ENCODE peak calls at places on chromosome 16, in eight cellular contexts. One of them, this sample, is unnamed. For H3K9me3 and H3K36me3, the result is how much of the 10 kb centered on the place peaks cover.

GRCh38 chr16:85421338-85422123 is 191.6 kb upstream of the GSE1 start:
- DNase-seq in GM23248: no peak
- DNase-seq in psoas muscle: no peak
- DNase-seq in prostate gland: no peak
- DNase-seq in tibial artery: peak
- DNase-seq in CD4-positive, alpha-beta memory T cell: no peak
- DNase-seq in testis: peak
- DNase-seq in PC-3: no peak
- DNase-seq in this sample: no peak

GRCh38 chr16:49621240-49622083 is 234.4 kb downstream of the ZNF423 start:
- DNase-seq in GM23248: no peak
- DNase-seq in psoas muscle: no peak
- DNase-seq in prostate gland: no peak
- DNase-seq in tibial artery: no peak
- DNase-seq in CD4-positive, alpha-beta memory T cell: no peak
- DNase-seq in testis: no peak
- DNase-seq in PC-3: no peak
- DNase-seq in this sample: no peak

GRCh38 chr16:11049396-11050059 is 105.2 kb downstream of the CLEC16A start:
- DNase-seq in GM23248: no peak
- DNase-seq in psoas muscle: no peak
- DNase-seq in prostate gland: no peak
- DNase-seq in tibial artery: no peak
- DNase-seq in CD4-positive, alpha-beta memory T cell: no peak
- DNase-seq in testis: no peak
- DNase-seq in PC-3: peak
- DNase-seq in this sample: no peak

GRCh38 chr16:23223368-23223767 is 40.8 kb downstream of the SCNN1G start:
- DNase-seq in GM23248: no peak
- DNase-seq in psoas muscle: no peak
- DNase-seq in prostate gland: no peak
- DNase-seq in tibial artery: no peak
- DNase-seq in CD4-positive, alpha-beta memory T cell: no peak
- DNase-seq in testis: no peak
- DNase-seq in PC-3: no peak
- DNase-seq in this sample: no peak

GRCh38 chr16:49021136-49021535 is 260.5 kb downstream of the CBLN1 start:
- DNase-seq in GM23248: peak
- DNase-seq in psoas muscle: no peak
- DNase-seq in prostate gland: no peak
- DNase-seq in tibial artery: no peak
- DNase-seq in CD4-positive, alpha-beta memory T cell: no peak
- DNase-seq in testis: no peak
- DNase-seq in PC-3: peak
- DNase-seq in this sample: no peak

GRCh38 chr16:29962344-29962994 is 590 bp downstream of the TMEM219 start:
- DNase-seq in GM23248: peak
- DNase-seq in psoas muscle: no peak
- DNase-seq in prostate gland: peak
- DNase-seq in tibial artery: peak
- DNase-seq in CD4-positive, alpha-beta memory T cell: no peak
- DNase-seq in testis: peak
- DNase-seq in PC-3: peak
- DNase-seq in this sample: peak

GRCh38 chr16:67236551-67237395 is 9.8 kb downstream of the TMEM208 start:
- DNase-seq in GM23248: peak
- DNase-seq in psoas muscle: peak
- DNase-seq in prostate gland: no peak
- DNase-seq in tibial artery: peak
- DNase-seq in CD4-positive, alpha-beta memory T cell: peak
- DNase-seq in testis: peak
- DNase-seq in PC-3: peak
- DNase-seq in this sample: peak

GRCh38 chr16:49461517-49461951 is 87.9 kb downstream of the C16orf78 start:
- DNase-seq in GM23248: no peak
- DNase-seq in psoas muscle: no peak
- DNase-seq in prostate gland: no peak
- DNase-seq in tibial artery: no peak
- DNase-seq in CD4-positive, alpha-beta memory T cell: no peak
- DNase-seq in testis: no peak
- DNase-seq in PC-3: no peak
- DNase-seq in this sample: peak

GRCh38 chr16:77788196-77789084 is at the start of gene VAT1L:
- DNase-seq in GM23248: peak
- DNase-seq in psoas muscle: no peak
- DNase-seq in prostate gland: no peak
- DNase-seq in tibial artery: peak
- DNase-seq in CD4-positive, alpha-beta memory T cell: no peak
- DNase-seq in testis: peak
- DNase-seq in PC-3: no peak
- DNase-seq in this sample: peak

GRCh38 chr16:2115591-2115973 is 20.1 kb downstream of the PKD1 start:
- DNase-seq in GM23248: no peak
- DNase-seq in psoas muscle: no peak
- DNase-seq in prostate gland: no peak
- DNase-seq in tibial artery: no peak
- DNase-seq in CD4-positive, alpha-beta memory T cell: no peak
- DNase-seq in testis: no peak
- DNase-seq in PC-3: no peak
- DNase-seq in this sample: no peak

GRCh38 chr16:26988186-26988585 is 78.5 kb upstream of the C16orf82 start:
- DNase-seq in GM23248: no peak
- DNase-seq in psoas muscle: no peak
- DNase-seq in prostate gland: no peak
- DNase-seq in tibial artery: no peak
- DNase-seq in CD4-positive, alpha-beta memory T cell: no peak
- DNase-seq in testis: no peak
- DNase-seq in PC-3: no peak
- DNase-seq in this sample: no peak

GRCh38 chr16:77499373-77500285 is 64.8 kb upstream of the ADAMTS18 start:
- DNase-seq in GM23248: peak
- DNase-seq in psoas muscle: peak
- DNase-seq in prostate gland: peak
- DNase-seq in tibial artery: peak
- DNase-seq in CD4-positive, alpha-beta memory T cell: no peak
- DNase-seq in testis: peak
- DNase-seq in PC-3: peak
- DNase-seq in this sample: no peak

GRCh38 chr16:67170168-67170947 is at the start of gene NOL3:
- DNase-seq in GM23248: peak
- DNase-seq in psoas muscle: peak
- DNase-seq in prostate gland: peak
- DNase-seq in tibial artery: peak
- DNase-seq in CD4-positive, alpha-beta memory T cell: no peak
- DNase-seq in testis: peak
- DNase-seq in PC-3: peak
- DNase-seq in this sample: peak

GRCh38 chr16:58225965-58226602 is 28.2 kb upstream of the CSNK2A2 start:
- DNase-seq in GM23248: no peak
- DNase-seq in psoas muscle: no peak
- DNase-seq in prostate gland: no peak
- DNase-seq in tibial artery: no peak
- DNase-seq in CD4-positive, alpha-beta memory T cell: no peak
- DNase-seq in testis: no peak
- DNase-seq in PC-3: no peak
- DNase-seq in this sample: no peak

GRCh38 chr16:610513-611381 is 20.0 kb upstream of the WFIKKN1 start:
- DNase-seq in GM23248: peak
- DNase-seq in psoas muscle: peak
- DNase-seq in prostate gland: no peak
- DNase-seq in tibial artery: no peak
- DNase-seq in CD4-positive, alpha-beta memory T cell: peak
- DNase-seq in testis: peak
- DNase-seq in PC-3: no peak
- DNase-seq in this sample: peak

GRCh38 chr16:1330260-1330914 is 3.1 kb upstream of the BAIAP3 start:
- DNase-seq in GM23248: no peak
- DNase-seq in psoas muscle: no peak
- DNase-seq in prostate gland: no peak
- DNase-seq in tibial artery: no peak
- DNase-seq in CD4-positive, alpha-beta memory T cell: no peak
- DNase-seq in testis: no peak
- DNase-seq in PC-3: peak
- DNase-seq in this sample: no peak

GRCh38 chr16:70523621-70524405 is at the start of gene SF3B3:
- DNase-seq in GM23248: peak
- DNase-seq in psoas muscle: peak
- DNase-seq in prostate gland: peak
- DNase-seq in tibial artery: peak
- DNase-seq in CD4-positive, alpha-beta memory T cell: peak
- DNase-seq in testis: peak
- DNase-seq in PC-3: no peak
- DNase-seq in this sample: peak

DNA sequence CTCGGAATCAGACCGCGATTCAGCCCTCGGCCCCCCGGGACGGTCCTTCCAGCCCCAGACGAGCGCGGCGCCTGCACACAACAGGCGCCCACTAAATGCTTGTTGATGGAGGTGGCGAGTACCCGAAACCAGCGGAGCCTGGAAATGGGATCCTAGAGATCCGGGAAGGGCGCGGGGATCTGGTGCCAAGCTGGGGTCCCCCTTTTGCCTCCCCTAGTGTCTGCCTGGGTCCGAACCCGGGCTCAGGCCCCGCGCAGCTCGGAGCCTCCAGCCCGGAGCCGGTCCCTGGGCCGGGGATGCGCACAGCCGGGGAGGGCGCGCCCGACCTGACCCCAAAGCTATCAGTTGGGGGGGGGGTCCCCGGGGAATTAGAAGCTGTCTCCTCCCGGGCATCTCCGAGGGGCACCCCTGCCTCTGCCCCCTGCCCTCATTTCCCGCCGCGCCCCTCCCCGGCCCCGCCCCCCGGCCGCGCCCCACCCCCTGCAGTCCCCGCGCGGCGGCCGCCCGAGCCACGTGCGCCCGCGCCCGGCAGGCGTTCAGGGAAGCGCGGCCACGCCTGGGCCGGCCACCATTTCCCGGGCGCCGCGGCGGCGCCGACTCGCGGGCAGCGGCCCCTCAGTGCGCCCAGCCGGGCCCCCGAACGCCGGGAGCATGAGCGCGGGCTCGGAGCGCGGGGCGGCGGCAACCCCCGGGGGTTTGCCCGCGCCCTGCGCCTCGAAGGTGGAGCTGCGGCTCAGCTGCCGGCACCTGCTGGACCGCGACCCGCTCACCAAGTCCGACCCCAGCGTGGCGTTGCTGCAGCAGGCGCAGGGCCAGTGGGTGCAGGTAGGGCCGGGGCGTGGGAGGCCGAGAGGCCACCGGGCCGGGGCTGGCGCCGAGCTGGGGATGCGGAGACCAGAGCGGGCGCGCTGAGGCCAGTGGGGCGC is at the start of gene CPNE7:
- DNase-seq in GM23248: peak
- DNase-seq in psoas muscle: peak
- DNase-seq in prostate gland: no peak
- DNase-seq in tibial artery: no peak
- DNase-seq in CD4-positive, alpha-beta memory T cell: no peak
- DNase-seq in testis: no peak
- DNase-seq in PC-3: no peak
- DNase-seq in this sample: no peak
- H3K27ac ChIP-seq in GM23248: no peak
- H3K27ac ChIP-seq in psoas muscle: no peak
- H3K27ac ChIP-seq in prostate gland: no peak
- H3K27ac ChIP-seq in tibial artery: no peak
- H3K27ac ChIP-seq in CD4-positive, alpha-beta memory T cell: no peak
- H3K27ac ChIP-seq in testis: no peak
- H3K27ac ChIP-seq in PC-3: no peak
- H3K27ac ChIP-seq in this sample: no peak

DNA sequence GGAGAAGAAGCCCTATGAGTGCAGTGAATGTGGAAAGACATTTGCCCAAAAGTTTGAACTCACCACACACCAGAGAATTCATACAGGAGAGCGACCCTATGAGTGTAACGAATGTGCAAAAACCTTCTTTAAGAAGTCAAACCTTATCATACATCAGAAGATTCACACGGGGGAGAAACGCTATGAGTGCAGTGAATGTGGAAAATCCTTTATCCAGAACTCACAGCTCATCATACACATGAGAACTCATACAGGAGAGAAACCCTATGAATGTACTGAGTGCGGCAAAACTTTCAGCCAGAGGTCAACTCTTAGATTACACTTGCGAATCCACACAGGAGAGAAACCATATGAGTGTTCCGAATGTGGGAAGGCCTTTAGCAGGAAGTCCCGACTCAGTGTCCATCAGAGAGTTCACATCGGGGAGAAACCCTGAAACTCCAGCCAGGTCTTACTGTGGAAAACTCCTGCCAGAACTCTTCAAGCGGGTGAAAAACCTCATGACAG is 21.6 kb downstream of the ZFP1 start:
- DNase-seq in GM23248: no peak
- DNase-seq in psoas muscle: no peak
- DNase-seq in prostate gland: no peak
- DNase-seq in tibial artery: no peak
- DNase-seq in CD4-positive, alpha-beta memory T cell: no peak
- DNase-seq in testis: no peak
- DNase-seq in PC-3: no peak
- DNase-seq in this sample: no peak
- H3K9me3 ChIP-seq in GM23248: under half
- H3K9me3 ChIP-seq in psoas muscle: half or more
- H3K9me3 ChIP-seq in prostate gland: under half
- H3K9me3 ChIP-seq in tibial artery: under half
- H3K9me3 ChIP-seq in CD4-positive, alpha-beta memory T cell: half or more
- H3K9me3 ChIP-seq in testis: under half
- H3K9me3 ChIP-seq in PC-3: under half
- H3K9me3 ChIP-seq in this sample: under half

DNA sequence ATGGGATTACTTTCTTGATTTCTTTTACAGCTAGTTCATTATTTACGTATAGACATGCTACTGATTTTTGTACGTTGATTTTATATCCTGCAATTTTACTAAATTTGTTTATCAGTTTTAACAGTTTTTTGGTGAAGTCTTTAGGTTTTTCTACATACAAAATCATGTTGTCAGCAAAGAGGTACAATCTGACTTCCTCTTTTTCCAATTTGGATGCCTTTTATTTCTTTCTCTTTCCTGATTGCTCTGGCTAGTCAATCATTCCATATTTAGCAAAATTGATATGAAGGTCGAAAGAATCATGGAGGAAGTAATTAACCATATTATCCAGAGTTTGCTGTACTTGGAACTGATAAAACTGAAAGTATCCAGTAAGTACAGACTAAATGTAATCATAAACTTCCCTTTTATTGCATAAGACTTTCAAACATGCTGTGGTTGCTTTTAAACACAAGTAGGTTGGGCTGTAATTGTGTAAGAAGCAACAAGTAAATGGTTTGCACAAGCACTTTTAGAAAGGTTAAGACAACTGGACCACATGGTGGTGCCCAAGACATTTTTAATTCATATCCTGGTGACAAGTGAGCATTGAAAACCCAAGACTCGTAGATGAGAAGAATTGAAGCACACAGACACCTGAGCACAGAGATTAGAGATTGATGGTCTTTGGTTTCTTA is 8.4 kb downstream of the GDE1 start:
- DNase-seq in GM23248: no peak
- DNase-seq in psoas muscle: no peak
- DNase-seq in prostate gland: no peak
- DNase-seq in tibial artery: no peak
- DNase-seq in CD4-positive, alpha-beta memory T cell: no peak
- DNase-seq in testis: no peak
- DNase-seq in PC-3: no peak
- DNase-seq in this sample: peak
- H3K36me3 ChIP-seq in GM23248: under half
- H3K36me3 ChIP-seq in psoas muscle: under half
- H3K36me3 ChIP-seq in prostate gland: under half
- H3K36me3 ChIP-seq in tibial artery: under half
- H3K36me3 ChIP-seq in CD4-positive, alpha-beta memory T cell: under half
- H3K36me3 ChIP-seq in testis: under half
- H3K36me3 ChIP-seq in PC-3: under half
- H3K36me3 ChIP-seq in this sample: under half

GRCh38 chr16:81527477-81528178 is 83.0 kb downstream of the CMIP start:
- DNase-seq in GM23248: no peak
- DNase-seq in psoas muscle: no peak
- DNase-seq in prostate gland: no peak
- DNase-seq in tibial artery: no peak
- DNase-seq in CD4-positive, alpha-beta memory T cell: no peak
- DNase-seq in testis: no peak
- DNase-seq in PC-3: peak
- DNase-seq in this sample: no peak
- H3K27ac ChIP-seq in GM23248: peak
- H3K27ac ChIP-seq in psoas muscle: no peak
- H3K27ac ChIP-seq in prostate gland: peak
- H3K27ac ChIP-seq in tibial artery: no peak
- H3K27ac ChIP-seq in CD4-positive, alpha-beta memory T cell: no peak
- H3K27ac ChIP-seq in testis: no peak
- H3K27ac ChIP-seq in PC-3: no peak
- H3K27ac ChIP-seq in this sample: no peak

This sample was measured in colonic mucosa.